ENCODE peak calls at places on chromosomes 5 and 9, in six cellular contexts. G is IMR-90, C is heart left ventricle, B is GM06990, Q is endodermal cell, Y is DND-41. R is an unnamed sample.

GRCh38 chr9:72353455-72354116 is 11.4 kb downstream of the ZFAND5 start:
- DNase-seq in G (no peak), C (no peak), B (no peak), Q (no peak), Y (no peak), R (no peak)

GRCh38 chr9:69798737-69799136 is 21.9 kb upstream of the CFAP95 start:
- DNase-seq in G (peak), C (no peak), B (no peak), Q (no peak), Y (no peak), R (no peak)

GRCh38 chr9:131405429-131405828 is 11.5 kb downstream of the PRRC2B start:
- DNase-seq in G (peak), C (peak), B (no peak), Q (peak), Y (no peak), R (no peak)

GRCh38 chr5:90399251-90399650 is 10.3 kb downstream of the CETN3 start:
- DNase-seq in G (no peak), C (no peak), B (no peak), Q (no peak), Y (no peak), R (no peak)

GRCh38 chr5:157561105-157561504 is 14.5 kb downstream of the ADAM19 start:
- DNase-seq in G (no peak), C (peak), B (no peak), Q (no peak), Y (no peak), R (no peak)

GRCh38 chr9:136170291-136170901 is 34.5 kb downstream of the LHX3 start:
- DNase-seq in G (no peak), C (peak), B (peak), Q (peak), Y (peak), R (no peak)

GRCh38 chr5:142324377-142324870 is 397 bp downstream of the SPRY4 start:
- DNase-seq in G (no peak), C (no peak), B (no peak), Q (no peak), Y (no peak), R (no peak)

GRCh38 chr5:73615085-73615484 is 10.9 kb upstream of the ARHGEF28 start:
- DNase-seq in G (no peak), C (no peak), B (no peak), Q (no peak), Y (no peak), R (no peak)

GRCh38 chr5:18968966-18969365 is 1019.0 kb downstream of the CDH18 start:
- DNase-seq in G (no peak), C (no peak), B (no peak), Q (no peak), Y (no peak), R (no peak)

GRCh38 chr5:151757233-151758140 is 944 bp downstream of the ATOX1 start:
- DNase-seq in G (no peak), C (peak), B (no peak), Q (no peak), Y (peak), R (no peak)

GRCh38 chr5:22514231-22514630 is 338.9 kb downstream of the CDH12 start:
- DNase-seq in G (no peak), C (no peak), B (no peak), Q (no peak), Y (no peak), R (no peak)

GRCh38 chr5:31559942-31560341 is 27.8 kb downstream of the C5orf22 start:
- DNase-seq in G (no peak), C (no peak), B (no peak), Q (no peak), Y (no peak), R (no peak)

GRCh38 chr9:108634164-108634563 is 221.6 kb downstream of the ACTL7B start:
- DNase-seq in G (no peak), C (no peak), B (no peak), Q (no peak), Y (no peak), R (no peak)

GRCh38 chr5:98742395-98743073 is 30.9 kb upstream of the RGMB start:
- DNase-seq in G (no peak), C (no peak), B (no peak), Q (peak), Y (no peak), R (no peak)

GRCh38 chr9:124017929-124018730 is 6.6 kb downstream of the LHX2 start:
- DNase-seq in G (no peak), C (no peak), B (no peak), Q (peak), Y (no peak), R (no peak)
- H3K4me3 ChIP-seq in G (no peak), C (peak), B (no peak), Q (peak), Y (no peak), R (no peak)

DNA sequence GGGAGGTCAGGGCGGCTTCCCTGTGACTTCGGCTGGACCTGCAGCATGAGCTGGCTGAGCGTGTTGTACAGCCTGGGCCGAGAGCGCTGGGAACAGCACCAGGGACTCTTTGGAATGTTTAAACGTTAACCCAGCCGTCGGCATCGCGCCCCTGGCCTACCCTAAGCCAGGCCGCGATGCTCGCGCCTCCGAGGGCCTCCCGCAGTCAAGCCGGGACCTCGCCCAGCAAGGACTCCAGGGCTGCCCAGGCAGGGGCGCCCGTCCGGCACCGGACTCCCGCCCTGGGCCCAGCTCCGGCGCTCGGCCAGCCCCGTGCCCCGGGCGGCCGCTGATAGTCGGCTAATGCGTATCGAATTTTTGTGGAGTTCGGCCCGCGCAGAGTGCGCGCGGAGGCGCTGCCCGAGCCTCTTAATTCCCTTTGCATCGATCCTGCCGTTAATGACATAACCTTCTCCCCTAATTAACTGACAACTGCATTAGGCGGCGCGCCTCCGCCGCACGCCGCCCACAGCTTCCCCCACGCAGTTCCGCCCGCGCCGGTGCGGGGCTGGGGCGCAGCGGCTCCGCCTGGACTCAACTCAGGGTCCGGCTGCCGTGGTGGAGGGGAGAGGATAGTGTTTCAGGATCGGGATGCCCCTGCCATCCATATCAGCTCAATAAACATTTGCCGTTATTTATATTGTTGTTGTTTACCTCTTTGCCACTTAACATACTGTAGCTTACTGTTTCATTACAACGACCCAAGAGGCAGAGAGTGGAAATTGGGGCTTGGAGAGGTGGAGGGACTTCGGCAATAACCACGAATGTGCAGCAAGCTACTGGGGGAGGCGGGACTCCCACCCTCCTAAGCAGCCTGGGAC is 28.8 kb upstream of the CDC23 start:
- DNase-seq in G (no peak), C (peak), B (peak), Q (peak), Y (no peak), R (no peak)
- H3K4me3 ChIP-seq in G (peak), C (peak), B (peak), Q (peak), Y (no peak), R (no peak)

DNA sequence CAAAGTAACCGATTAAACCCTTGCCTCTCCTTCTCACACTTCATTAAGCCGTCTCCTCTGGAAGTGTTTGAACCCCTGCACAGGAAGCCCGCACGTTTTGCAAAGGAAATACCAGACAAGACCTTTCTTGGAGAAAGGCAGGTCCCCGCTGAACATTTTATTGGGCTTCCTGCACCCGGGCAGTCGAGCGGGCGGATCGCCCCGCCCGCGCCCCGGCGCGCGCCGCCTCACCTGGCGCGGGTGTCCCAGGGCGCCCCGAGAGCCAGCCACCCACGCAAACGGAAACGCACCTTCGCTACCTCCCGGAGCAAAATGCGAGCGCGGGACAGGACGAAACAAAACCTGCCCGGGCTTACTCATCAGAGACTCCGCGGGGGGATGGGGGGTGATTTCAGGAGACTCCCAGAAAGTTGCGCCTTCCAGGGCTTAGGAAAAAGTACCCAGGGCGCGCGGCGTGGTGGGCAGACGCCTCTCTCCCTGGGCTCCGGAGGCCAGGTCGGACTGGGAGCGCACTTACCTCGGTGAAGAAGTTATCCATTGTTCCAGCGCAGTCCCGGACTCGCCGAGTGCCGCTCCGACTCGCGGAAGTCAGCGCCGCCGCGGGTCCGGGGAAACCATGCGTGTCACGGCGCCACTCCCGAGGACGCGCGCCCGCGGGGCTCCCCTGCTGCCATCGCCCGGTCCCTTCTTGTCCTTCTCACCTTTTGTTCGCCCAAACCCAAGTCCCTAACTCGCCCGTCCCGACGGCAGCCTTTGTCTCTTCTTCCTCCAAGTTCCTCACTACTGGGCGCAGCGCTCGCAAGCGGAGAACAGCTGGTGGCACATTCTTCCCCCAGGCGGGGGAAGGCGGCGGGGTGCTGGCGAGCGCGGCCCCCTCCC is 578 bp downstream of the MYO10 start:
- DNase-seq in G (no peak), C (peak), B (peak), Q (peak), Y (no peak), R (no peak)
- H3K4me3 ChIP-seq in G (peak), C (peak), B (no peak), Q (peak), Y (no peak), R (no peak)

GRCh38 chr5:134135091-134135655 is 20.7 kb downstream of the TCF7 start:
- DNase-seq in G (no peak), C (no peak), B (no peak), Q (peak), Y (no peak), R (no peak)

GRCh38 chr5:134136771-134137170 is 22.3 kb downstream of the TCF7 start:
- DNase-seq in G (no peak), C (no peak), B (no peak), Q (peak), Y (no peak), R (no peak)

GRCh38 chr5:134133995-134134541 is 19.6 kb downstream of the TCF7 start:
- DNase-seq in G (no peak), C (no peak), B (no peak), Q (peak), Y (no peak), R (no peak)

GRCh38 chr5:134138416-134139376 is 24.2 kb downstream of the TCF7 start:
- DNase-seq in G (peak), C (no peak), B (peak), Q (peak), Y (peak), R (no peak)

GRCh38 chr5:134136221-134136631 is 21.7 kb downstream of the TCF7 start:
- DNase-seq in G (no peak), C (no peak), B (no peak), Q (peak), Y (no peak), R (no peak)
- H3K4me3 ChIP-seq in G (no peak), C (no peak), B (no peak), Q (no peak), Y (no peak), R (no peak)

DNA sequence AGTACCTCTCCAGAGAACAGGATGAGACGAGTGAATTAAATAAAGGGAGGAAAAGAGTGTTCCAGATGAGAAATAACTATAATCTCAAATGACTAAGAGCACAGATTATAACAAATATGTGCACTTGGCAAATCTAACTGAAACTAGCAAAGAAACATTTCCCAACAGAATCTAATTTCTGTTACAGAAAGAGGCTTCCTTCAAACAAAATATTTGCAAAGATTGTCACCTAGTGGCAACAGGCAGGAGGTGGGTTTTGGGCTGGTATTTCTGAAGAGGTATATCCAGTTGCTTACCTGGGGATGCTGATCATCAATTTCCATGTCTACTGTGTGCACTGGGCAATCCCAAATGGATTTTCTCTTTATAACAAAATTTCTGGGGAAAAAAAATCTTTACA is 5.6 kb upstream of the SPDL1 start:
- DNase-seq in G (no peak), C (no peak), B (no peak), Q (peak), Y (no peak), R (no peak)
- H3K4me3 ChIP-seq in G (no peak), C (no peak), B (no peak), Q (no peak), Y (no peak), R (no peak)

DNA sequence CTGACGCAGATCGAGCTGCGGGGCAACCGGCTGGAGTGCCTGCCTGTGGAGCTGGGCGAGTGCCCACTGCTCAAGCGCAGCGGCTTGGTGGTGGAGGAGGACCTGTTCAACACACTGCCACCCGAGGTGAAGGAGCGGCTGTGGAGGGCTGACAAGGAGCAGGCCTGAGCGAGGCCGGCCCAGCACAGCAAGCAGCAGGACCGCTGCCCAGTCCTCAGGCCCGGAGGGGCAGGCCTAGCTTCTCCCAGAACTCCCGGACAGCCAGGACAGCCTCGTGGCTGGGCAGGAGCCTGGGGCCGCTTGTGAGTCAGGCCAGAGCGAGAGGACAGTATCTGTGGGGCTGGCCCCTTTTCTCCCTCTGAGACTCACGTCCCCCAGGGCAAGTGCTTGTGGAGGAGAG is 4.6 kb upstream of the PHYHD1 start:
- DNase-seq in G (no peak), C (peak), B (no peak), Q (peak), Y (no peak), R (no peak)
- H3K4me3 ChIP-seq in G (no peak), C (no peak), B (no peak), Q (no peak), Y (no peak), R (no peak)

DNA sequence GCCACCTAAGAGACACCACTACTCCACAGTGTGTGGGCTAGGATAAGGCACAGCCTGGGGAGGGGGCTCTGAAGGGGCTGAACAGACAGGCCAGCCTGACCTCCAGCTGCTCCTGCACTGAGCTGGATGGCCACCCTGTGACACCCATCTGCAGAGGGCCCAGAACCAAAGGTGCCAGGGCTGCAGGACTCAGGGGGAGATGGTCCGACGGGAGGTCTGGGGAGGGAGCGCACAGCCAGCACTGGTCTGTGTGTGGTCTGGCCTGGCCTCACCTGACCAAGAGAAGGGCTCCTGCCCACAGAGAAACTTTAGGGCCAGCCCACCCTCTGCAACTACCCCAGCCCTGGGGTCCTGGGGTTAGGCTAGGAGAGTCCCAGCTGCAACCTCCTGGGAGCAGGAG is 789 bp downstream of the LTC4S start:
- DNase-seq in G (no peak), C (no peak), B (no peak), Q (no peak), Y (no peak), R (no peak)
- H3K4me3 ChIP-seq in G (no peak), C (peak), B (no peak), Q (no peak), Y (no peak), R (no peak)

DNA sequence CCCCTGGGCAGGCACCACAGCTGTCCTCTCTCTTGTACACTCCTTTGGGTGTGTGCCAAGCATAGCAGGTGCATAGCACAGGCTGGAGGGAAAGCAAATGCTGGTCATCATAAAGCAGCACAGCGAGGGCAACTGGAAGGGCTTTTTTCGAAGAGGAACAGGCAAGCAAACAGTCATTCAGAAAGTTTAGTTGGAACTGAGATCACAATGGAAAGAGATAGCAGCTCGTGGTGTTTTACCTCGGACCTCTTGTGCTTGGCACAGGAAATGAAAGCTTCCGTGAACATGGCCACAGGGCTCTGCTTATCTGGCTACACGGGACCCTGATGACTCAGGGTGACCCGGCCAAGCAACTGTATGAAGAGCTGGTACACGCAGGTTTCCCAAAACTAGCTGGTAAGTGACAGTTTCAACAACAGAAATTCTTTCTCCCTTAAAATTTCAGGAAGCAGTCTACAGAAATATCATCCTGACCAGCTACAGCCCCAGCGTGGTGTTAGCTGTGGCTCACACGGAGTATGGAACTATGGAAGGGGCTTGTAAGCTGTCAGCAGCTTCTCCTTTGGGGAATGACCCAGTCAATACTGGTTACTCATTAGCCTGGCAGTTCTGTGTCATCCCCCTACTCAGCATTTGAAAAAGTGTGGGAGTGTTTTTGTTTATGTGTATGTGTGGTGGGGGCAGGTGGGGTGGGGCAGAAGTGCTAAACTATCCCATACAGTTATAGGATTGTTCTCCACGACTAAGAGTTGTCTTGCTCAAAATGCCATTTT is 48.1 kb downstream of the POC5 start:
- DNase-seq in G (peak), C (peak), B (peak), Q (no peak), Y (peak), R (no peak)
- H3K4me3 ChIP-seq in G (no peak), C (peak), B (peak), Q (peak), Y (no peak), R (no peak)

R was measured in Jurkat, Clone E6-1.